ENCODE peak calls at places on chromosomes 5 and 9, in ten cellular contexts. One of them, this sample, is unnamed.

GRCh38 chr5:128925973-128926372 is 39.3 kb upstream of the SLC27A6 start:
- DNase-seq in Peyer's patch: no peak
- DNase-seq in right atrium auricular region: no peak
- DNase-seq in endodermal cell: no peak
- DNase-seq in dorsolateral prefrontal cortex: no peak
- DNase-seq in lung: no peak
- DNase-seq in left lung: no peak
- DNase-seq in adrenal gland: no peak
- DNase-seq in HepG2: no peak
- DNase-seq in A549: no peak
- DNase-seq in this sample: no peak

GRCh38 chr9:135501261-135502167 is 1.0 kb downstream of the MRPS2 start:
- DNase-seq in Peyer's patch: no peak
- DNase-seq in right atrium auricular region: no peak
- DNase-seq in endodermal cell: peak
- DNase-seq in dorsolateral prefrontal cortex: no peak
- DNase-seq in lung: no peak
- DNase-seq in left lung: peak
- DNase-seq in adrenal gland: no peak
- DNase-seq in HepG2: no peak
- DNase-seq in A549: peak
- DNase-seq in this sample: no peak

GRCh38 chr5:180820788-180821321 is 18.2 kb upstream of the MGAT1 start:
- DNase-seq in Peyer's patch: no peak
- DNase-seq in right atrium auricular region: no peak
- DNase-seq in endodermal cell: no peak
- DNase-seq in dorsolateral prefrontal cortex: no peak
- DNase-seq in lung: no peak
- DNase-seq in left lung: no peak
- DNase-seq in adrenal gland: no peak
- DNase-seq in HepG2: no peak
- DNase-seq in A549: no peak
- DNase-seq in this sample: no peak

GRCh38 chr5:169433221-169433651 is 132.3 kb upstream of the SLIT3 start:
- DNase-seq in Peyer's patch: no peak
- DNase-seq in right atrium auricular region: no peak
- DNase-seq in endodermal cell: no peak
- DNase-seq in dorsolateral prefrontal cortex: no peak
- DNase-seq in lung: no peak
- DNase-seq in left lung: no peak
- DNase-seq in adrenal gland: no peak
- DNase-seq in HepG2: no peak
- DNase-seq in A549: no peak
- DNase-seq in this sample: no peak

GRCh38 chr9:35095175-35095574 is 1.2 kb downstream of the PIGO start:
- DNase-seq in Peyer's patch: no peak
- DNase-seq in right atrium auricular region: no peak
- DNase-seq in endodermal cell: no peak
- DNase-seq in dorsolateral prefrontal cortex: no peak
- DNase-seq in lung: no peak
- DNase-seq in left lung: no peak
- DNase-seq in adrenal gland: no peak
- DNase-seq in HepG2: no peak
- DNase-seq in A549: no peak
- DNase-seq in this sample: no peak

GRCh38 chr9:124180557-124180956 is 77.2 kb upstream of the NEK6 start:
- DNase-seq in Peyer's patch: no peak
- DNase-seq in right atrium auricular region: no peak
- DNase-seq in endodermal cell: no peak
- DNase-seq in dorsolateral prefrontal cortex: peak
- DNase-seq in lung: no peak
- DNase-seq in left lung: peak
- DNase-seq in adrenal gland: peak
- DNase-seq in HepG2: no peak
- DNase-seq in A549: no peak
- DNase-seq in this sample: no peak

GRCh38 chr5:175059687-175060194 is 335.4 kb downstream of the MSX2 start:
- DNase-seq in Peyer's patch: no peak
- DNase-seq in right atrium auricular region: no peak
- DNase-seq in endodermal cell: peak
- DNase-seq in dorsolateral prefrontal cortex: peak
- DNase-seq in lung: no peak
- DNase-seq in left lung: peak
- DNase-seq in adrenal gland: peak
- DNase-seq in HepG2: peak
- DNase-seq in A549: peak
- DNase-seq in this sample: no peak

GRCh38 chr5:10610058-10610457 is 46.2 kb downstream of the ANKRD33B start:
- DNase-seq in Peyer's patch: no peak
- DNase-seq in right atrium auricular region: no peak
- DNase-seq in endodermal cell: no peak
- DNase-seq in dorsolateral prefrontal cortex: no peak
- DNase-seq in lung: no peak
- DNase-seq in left lung: no peak
- DNase-seq in adrenal gland: no peak
- DNase-seq in HepG2: no peak
- DNase-seq in A549: no peak
- DNase-seq in this sample: no peak

GRCh38 chr5:80122599-80122998 is 87.5 kb downstream of the THBS4 start:
- DNase-seq in Peyer's patch: no peak
- DNase-seq in right atrium auricular region: no peak
- DNase-seq in endodermal cell: no peak
- DNase-seq in dorsolateral prefrontal cortex: no peak
- DNase-seq in lung: no peak
- DNase-seq in left lung: peak
- DNase-seq in adrenal gland: peak
- DNase-seq in HepG2: no peak
- DNase-seq in A549: no peak
- DNase-seq in this sample: no peak

GRCh38 chr5:6692906-6693305 is 20.3 kb upstream of the TENT4A start:
- DNase-seq in Peyer's patch: no peak
- DNase-seq in right atrium auricular region: no peak
- DNase-seq in endodermal cell: no peak
- DNase-seq in dorsolateral prefrontal cortex: no peak
- DNase-seq in lung: peak
- DNase-seq in left lung: no peak
- DNase-seq in adrenal gland: no peak
- DNase-seq in HepG2: no peak
- DNase-seq in A549: no peak
- DNase-seq in this sample: no peak

GRCh38 chr5:123754167-123754840 is 242.3 kb downstream of the CSNK1G3 start:
- DNase-seq in Peyer's patch: no peak
- DNase-seq in right atrium auricular region: no peak
- DNase-seq in endodermal cell: no peak
- DNase-seq in dorsolateral prefrontal cortex: no peak
- DNase-seq in lung: no peak
- DNase-seq in left lung: no peak
- DNase-seq in adrenal gland: no peak
- DNase-seq in HepG2: no peak
- DNase-seq in A549: no peak
- DNase-seq in this sample: peak

DNA sequence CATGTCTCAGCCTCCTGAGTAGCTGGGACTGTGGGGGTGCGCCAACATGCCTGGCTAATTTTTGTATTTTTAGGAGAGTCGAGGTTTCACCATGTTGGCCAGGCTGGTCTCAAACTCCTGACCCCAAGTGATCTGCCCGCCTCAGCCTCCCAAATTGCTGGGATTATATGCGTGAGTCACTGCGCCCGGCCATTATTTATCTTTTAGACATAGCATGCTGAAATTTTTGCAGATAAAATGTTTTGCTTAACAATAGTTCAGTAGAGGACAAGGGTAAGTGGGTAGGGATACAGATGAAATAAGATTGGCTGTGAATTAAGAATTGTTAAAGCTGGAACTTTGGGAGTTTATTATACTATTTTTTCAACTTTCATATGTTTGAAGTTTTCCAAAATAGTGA is 150.8 kb upstream of the GRHPR start:
- DNase-seq in Peyer's patch: no peak
- DNase-seq in right atrium auricular region: no peak
- DNase-seq in endodermal cell: no peak
- DNase-seq in dorsolateral prefrontal cortex: no peak
- DNase-seq in lung: no peak
- DNase-seq in left lung: no peak
- DNase-seq in adrenal gland: peak
- DNase-seq in HepG2: no peak
- DNase-seq in A549: no peak
- DNase-seq in this sample: no peak
- H3K27ac ChIP-seq in Peyer's patch: no peak
- H3K27ac ChIP-seq in right atrium auricular region: no peak
- H3K27ac ChIP-seq in endodermal cell: no peak
- H3K27ac ChIP-seq in dorsolateral prefrontal cortex: no peak
- H3K27ac ChIP-seq in lung: no peak
- H3K27ac ChIP-seq in left lung: no peak
- H3K27ac ChIP-seq in adrenal gland: no peak
- H3K27ac ChIP-seq in HepG2: no peak
- H3K27ac ChIP-seq in A549: no peak
- H3K27ac ChIP-seq in this sample: no peak

DNA sequence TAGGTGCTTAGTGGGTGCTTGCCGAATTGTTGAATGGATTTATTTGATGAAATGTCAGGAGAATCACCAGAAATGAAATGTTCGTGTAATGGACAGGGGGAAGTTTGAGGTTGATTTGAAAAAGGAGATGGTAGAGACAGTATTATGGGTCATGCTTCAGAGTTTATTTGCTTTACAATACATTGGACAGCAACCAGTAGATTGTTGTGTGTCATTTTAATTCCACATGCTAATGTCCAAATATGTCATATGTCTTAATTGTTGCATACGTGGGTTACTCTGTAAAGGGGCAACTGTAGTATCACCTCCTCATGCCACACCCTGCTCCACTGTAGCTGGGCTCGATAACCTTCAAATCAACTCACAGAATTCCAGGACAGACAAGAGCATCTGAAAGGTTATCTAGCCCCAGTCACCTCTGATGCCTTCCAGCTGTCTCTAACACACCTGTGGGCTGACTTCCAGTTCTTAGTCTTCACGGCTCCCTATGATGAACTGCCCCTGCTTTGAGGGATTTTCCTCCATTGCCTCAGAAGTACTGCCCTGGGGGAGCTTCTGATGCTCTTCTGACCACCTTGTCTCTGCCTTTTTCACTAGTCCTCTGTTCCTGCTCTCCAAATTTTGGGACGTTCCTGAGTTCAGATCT is 1.7 kb downstream of the PDCD1LG2 start:
- DNase-seq in Peyer's patch: no peak
- DNase-seq in right atrium auricular region: no peak
- DNase-seq in endodermal cell: no peak
- DNase-seq in dorsolateral prefrontal cortex: no peak
- DNase-seq in lung: no peak
- DNase-seq in left lung: no peak
- DNase-seq in adrenal gland: no peak
- DNase-seq in HepG2: no peak
- DNase-seq in A549: no peak
- DNase-seq in this sample: no peak
- TF ChIP-seq CTCF in Peyer's patch: no peak
- TF ChIP-seq CTCF in right atrium auricular region: no peak
- TF ChIP-seq CTCF in endodermal cell: peak
- TF ChIP-seq CTCF in dorsolateral prefrontal cortex: no peak
- TF ChIP-seq CTCF in lung: no peak
- TF ChIP-seq CTCF in left lung: no peak
- TF ChIP-seq CTCF in adrenal gland: no peak
- TF ChIP-seq CTCF in HepG2: no peak
- TF ChIP-seq CTCF in A549: no peak
- TF ChIP-seq CTCF in this sample: no peak

DNA sequence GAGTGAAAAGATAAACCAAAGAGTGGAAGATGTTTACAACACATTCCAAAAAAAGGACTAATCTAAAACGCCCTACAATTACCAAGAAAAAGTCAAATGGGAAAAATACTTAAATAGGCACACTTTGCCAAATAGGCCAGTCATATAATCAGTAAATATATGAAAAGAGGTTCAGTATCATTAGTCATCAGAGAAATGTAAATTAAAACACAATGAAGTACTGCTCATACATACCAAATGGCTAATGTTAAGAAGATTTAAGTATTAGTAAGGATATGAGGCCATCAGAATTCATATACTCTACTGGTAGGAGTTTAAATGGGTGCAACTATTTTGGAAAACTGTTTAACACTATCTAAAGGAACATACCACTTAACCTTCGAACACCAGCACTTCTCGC is 47.6 kb downstream of the ZDHHC21 start:
- DNase-seq in Peyer's patch: no peak
- DNase-seq in right atrium auricular region: no peak
- DNase-seq in endodermal cell: no peak
- DNase-seq in dorsolateral prefrontal cortex: no peak
- DNase-seq in lung: no peak
- DNase-seq in left lung: no peak
- DNase-seq in adrenal gland: no peak
- DNase-seq in HepG2: no peak
- DNase-seq in A549: no peak
- DNase-seq in this sample: no peak
- H3K27ac ChIP-seq in Peyer's patch: no peak
- H3K27ac ChIP-seq in right atrium auricular region: no peak
- H3K27ac ChIP-seq in endodermal cell: no peak
- H3K27ac ChIP-seq in dorsolateral prefrontal cortex: no peak
- H3K27ac ChIP-seq in lung: no peak
- H3K27ac ChIP-seq in left lung: no peak
- H3K27ac ChIP-seq in adrenal gland: no peak
- H3K27ac ChIP-seq in HepG2: no peak
- H3K27ac ChIP-seq in A549: no peak
- H3K27ac ChIP-seq in this sample: no peak

GRCh38 chr5:107388111-107388861 is 282.5 kb downstream of the EFNA5 start:
- DNase-seq in Peyer's patch: no peak
- DNase-seq in right atrium auricular region: no peak
- DNase-seq in endodermal cell: peak
- DNase-seq in dorsolateral prefrontal cortex: no peak
- DNase-seq in lung: no peak
- DNase-seq in left lung: no peak
- DNase-seq in adrenal gland: no peak
- DNase-seq in HepG2: no peak
- DNase-seq in A549: peak
- DNase-seq in this sample: peak

GRCh38 chr5:107391787-107392186 is 278.9 kb downstream of the EFNA5 start:
- DNase-seq in Peyer's patch: no peak
- DNase-seq in right atrium auricular region: no peak
- DNase-seq in endodermal cell: no peak
- DNase-seq in dorsolateral prefrontal cortex: no peak
- DNase-seq in lung: no peak
- DNase-seq in left lung: no peak
- DNase-seq in adrenal gland: no peak
- DNase-seq in HepG2: no peak
- DNase-seq in A549: no peak
- DNase-seq in this sample: no peak

GRCh38 chr5:107389769-107390168 is 281.0 kb downstream of the EFNA5 start:
- DNase-seq in Peyer's patch: no peak
- DNase-seq in right atrium auricular region: no peak
- DNase-seq in endodermal cell: no peak
- DNase-seq in dorsolateral prefrontal cortex: no peak
- DNase-seq in lung: no peak
- DNase-seq in left lung: no peak
- DNase-seq in adrenal gland: no peak
- DNase-seq in HepG2: no peak
- DNase-seq in A549: peak
- DNase-seq in this sample: no peak

GRCh38 chr5:107385701-107386100 is 285.0 kb downstream of the EFNA5 start:
- DNase-seq in Peyer's patch: no peak
- DNase-seq in right atrium auricular region: no peak
- DNase-seq in endodermal cell: no peak
- DNase-seq in dorsolateral prefrontal cortex: no peak
- DNase-seq in lung: no peak
- DNase-seq in left lung: no peak
- DNase-seq in adrenal gland: no peak
- DNase-seq in HepG2: no peak
- DNase-seq in A549: no peak
- DNase-seq in this sample: no peak

GRCh38 chr5:107389130-107389553 is 281.6 kb downstream of the EFNA5 start:
- DNase-seq in Peyer's patch: no peak
- DNase-seq in right atrium auricular region: no peak
- DNase-seq in endodermal cell: no peak
- DNase-seq in dorsolateral prefrontal cortex: no peak
- DNase-seq in lung: no peak
- DNase-seq in left lung: no peak
- DNase-seq in adrenal gland: no peak
- DNase-seq in HepG2: no peak
- DNase-seq in A549: peak
- DNase-seq in this sample: peak
- TF ChIP-seq CTCF in Peyer's patch: no peak
- TF ChIP-seq CTCF in right atrium auricular region: no peak
- TF ChIP-seq CTCF in endodermal cell: no peak
- TF ChIP-seq CTCF in dorsolateral prefrontal cortex: no peak
- TF ChIP-seq CTCF in lung: no peak
- TF ChIP-seq CTCF in left lung: no peak
- TF ChIP-seq CTCF in adrenal gland: no peak
- TF ChIP-seq CTCF in HepG2: no peak
- TF ChIP-seq CTCF in A549: peak
- TF ChIP-seq CTCF in this sample: peak

This sample was measured in foreskin keratinocyte.